ENCODE peak calls at places on chromosomes 5 and 9, in ten cellular contexts. D, G, B, L, F, J, O, H, V and T are unnamed samples. For H3K4me1, the result is how much of the 10 kb centered on the place peaks cover.

GRCh38 chr5:15887072-15887471 is 292.5 kb downstream of the MARCHF11 start:
- DNase-seq in D (no peak), G (no peak), B (no peak), L (peak), F (no peak), J (no peak), O (no peak), H (no peak), V (no peak), T (no peak)

GRCh38 chr5:159619826-159620225 is 289.5 kb upstream of the IL12B start:
- DNase-seq in D (no peak), G (no peak), B (no peak), L (no peak), F (no peak), J (no peak), O (no peak), H (no peak), V (no peak), T (no peak)

GRCh38 chr5:9156282-9156681 is 389.6 kb downstream of the SEMA5A start:
- DNase-seq in D (no peak), G (no peak), B (peak), L (peak), F (peak), J (no peak), O (peak), H (no peak), V (no peak), T (peak)

GRCh38 chr9:134533850-134534585 is 107.6 kb upstream of the COL5A1 start:
- DNase-seq in D (peak), G (no peak), B (no peak), L (peak), F (no peak), J (no peak), O (no peak), H (no peak), V (no peak), T (no peak)

GRCh38 chr5:163727028-163727427 is 221.6 kb downstream of the MAT2B start:
- DNase-seq in D (no peak), G (no peak), B (no peak), L (no peak), F (no peak), J (no peak), O (no peak), H (no peak), V (no peak), T (no peak)

GRCh38 chr5:134945041-134945440 is 22.7 kb upstream of the CATSPER3 start:
- DNase-seq in D (no peak), G (no peak), B (no peak), L (no peak), F (no peak), J (no peak), O (no peak), H (no peak), V (no peak), T (no peak)

GRCh38 chr9:92406506-92406905 is 2.1 kb upstream of the OGN start:
- DNase-seq in D (no peak), G (no peak), B (peak), L (no peak), F (no peak), J (peak), O (peak), H (no peak), V (no peak), T (no peak)

GRCh38 chr9:68964102-68964541 is 49.8 kb downstream of the PRKACG start:
- DNase-seq in D (no peak), G (no peak), B (no peak), L (no peak), F (no peak), J (no peak), O (no peak), H (no peak), V (no peak), T (no peak)

GRCh38 chr9:79020266-79020665 is 551.5 kb upstream of the TLE4 start:
- DNase-seq in D (no peak), G (no peak), B (no peak), L (no peak), F (no peak), J (no peak), O (no peak), H (no peak), V (no peak), T (no peak)

GRCh38 chr5:79956173-79956670 is 34.8 kb downstream of the MTX3 start:
- DNase-seq in D (no peak), G (no peak), B (no peak), L (peak), F (no peak), J (no peak), O (no peak), H (no peak), V (no peak), T (peak)

GRCh38 chr5:23084815-23085214 is 231.7 kb upstream of the CDH12 start:
- DNase-seq in D (no peak), G (no peak), B (no peak), L (no peak), F (no peak), J (no peak), O (no peak), H (no peak), V (no peak), T (peak)

GRCh38 chr9:6047020-6047419 is 31.6 kb upstream of the RANBP6 start:
- DNase-seq in D (no peak), G (no peak), B (no peak), L (no peak), F (no peak), J (no peak), O (no peak), H (no peak), V (no peak), T (no peak)

DNA sequence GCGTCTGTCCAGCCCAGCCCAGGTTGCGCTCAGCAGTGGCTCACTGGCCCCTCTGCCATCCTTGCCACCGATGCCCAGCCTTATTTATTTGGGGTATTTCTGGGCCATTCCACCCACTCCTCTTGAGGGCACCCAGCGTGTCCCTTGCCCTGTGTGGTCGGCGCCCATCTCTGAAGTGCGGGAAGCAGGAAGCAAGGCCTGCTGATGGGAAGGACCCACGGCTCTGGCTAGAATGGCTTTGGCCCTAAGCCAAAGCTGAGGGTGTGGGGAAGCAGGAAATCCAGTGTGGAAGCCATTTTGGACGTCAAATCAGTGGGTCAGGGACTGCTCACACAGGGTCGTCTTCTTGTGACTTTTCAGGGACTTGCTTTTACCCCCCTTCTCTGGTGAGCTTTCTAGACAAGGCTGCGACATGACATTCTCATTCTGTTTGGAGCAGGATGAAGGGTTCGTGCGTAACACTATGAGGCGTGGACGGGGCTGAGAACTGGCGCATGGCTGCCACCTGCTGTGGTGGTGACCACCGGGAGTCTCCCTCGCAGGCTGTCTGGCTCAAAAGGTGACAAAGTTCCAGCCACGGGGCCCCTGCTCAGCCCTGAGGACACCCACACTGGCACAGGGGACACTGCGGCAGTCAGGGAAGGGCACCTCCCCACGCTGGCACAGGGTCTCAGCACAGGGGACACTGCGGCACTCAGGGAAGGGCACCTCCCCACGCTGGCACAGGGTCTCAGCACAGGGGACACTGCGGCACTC is 50.7 kb upstream of the NKD2 start:
- DNase-seq in D (no peak), G (no peak), B (peak), L (no peak), F (no peak), J (no peak), O (no peak), H (no peak), V (no peak), T (no peak)
- H3K4me1 ChIP-seq in D (under half), G (under half), B (under half), L (under half), F (under half), J (under half), O (under half), H (under half), V (under half), T (under half)

DNA sequence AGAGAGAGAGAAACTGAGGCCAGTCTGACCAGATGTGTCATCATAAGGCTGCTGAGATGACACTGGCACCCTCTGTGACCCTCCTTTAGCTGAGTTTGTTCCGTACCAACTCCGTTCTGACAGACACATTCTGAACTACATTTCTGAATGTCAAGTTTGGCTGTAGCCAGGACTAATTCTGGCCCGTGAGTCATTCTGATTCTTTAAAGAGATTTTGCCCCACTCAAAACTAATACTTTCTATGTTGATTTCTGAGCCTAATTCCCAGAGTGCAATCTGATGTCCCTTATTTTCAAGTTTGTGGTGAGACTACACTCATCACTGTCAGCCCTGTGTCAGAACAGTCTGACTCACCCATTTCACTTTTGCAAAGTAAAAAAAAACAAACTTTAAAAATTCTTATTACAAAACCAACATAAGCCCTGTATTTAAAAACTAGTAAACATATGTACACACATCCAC is 376.9 kb downstream of the ACTL7B start:
- DNase-seq in D (no peak), G (peak), B (no peak), L (peak), F (no peak), J (no peak), O (peak), H (no peak), V (no peak), T (no peak)
- H3K4me1 ChIP-seq in D (under half), G (under half), B (under half), L (under half), F (under half), J (under half), O (under half), H (under half), V (under half), T (under half)

GRCh38 chr5:4164167-4164566 is 568.5 kb downstream of the IRX1 start:
- DNase-seq in D (no peak), G (no peak), B (no peak), L (no peak), F (no peak), J (no peak), O (no peak), H (no peak), V (no peak), T (no peak)
- H3K4me1 ChIP-seq in D (under half), G (under half), B (under half), L (under half), F (under half), J (under half), O (under half), H (under half), V (under half), T (under half)

GRCh38 chr9:131258698-131259431 is 17.4 kb downstream of the FAM78A start:
- DNase-seq in D (no peak), G (no peak), B (no peak), L (no peak), F (no peak), J (no peak), O (no peak), H (no peak), V (no peak), T (no peak)

GRCh38 chr9:131259432-131259885 is 16.9 kb downstream of the FAM78A start:
- DNase-seq in D (no peak), G (no peak), B (peak), L (no peak), F (no peak), J (no peak), O (no peak), H (no peak), V (no peak), T (no peak)

GRCh38 chr9:131257266-131258025 is 18.9 kb downstream of the FAM78A start:
- DNase-seq in D (no peak), G (no peak), B (no peak), L (no peak), F (no peak), J (no peak), O (no peak), H (no peak), V (no peak), T (no peak)

GRCh38 chr9:131259916-131260597 is 16.3 kb downstream of the FAM78A start:
- DNase-seq in D (no peak), G (no peak), B (peak), L (no peak), F (no peak), J (no peak), O (no peak), H (no peak), V (no peak), T (no peak)

DNA sequence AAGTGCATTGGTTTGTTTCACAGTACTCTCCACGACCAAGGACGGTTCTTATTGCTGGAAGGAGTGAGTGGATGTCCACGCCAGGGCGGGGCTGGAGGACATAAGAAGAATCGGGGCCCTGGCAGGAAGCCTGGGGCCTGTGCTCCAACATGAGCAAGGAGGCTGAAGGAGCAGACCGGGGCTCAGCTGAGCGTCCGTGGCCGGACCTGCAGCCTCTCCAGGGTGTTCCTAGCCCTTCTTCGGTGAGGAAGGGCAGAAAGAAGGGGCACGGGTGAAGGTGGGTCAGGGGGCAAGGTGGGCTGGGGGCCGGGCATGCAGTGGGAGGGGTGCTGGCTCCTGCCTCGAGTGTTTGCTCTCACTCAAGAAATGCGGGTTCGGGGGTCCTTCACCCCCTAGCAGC is 18.1 kb downstream of the FAM78A start:
- DNase-seq in D (no peak), G (no peak), B (no peak), L (no peak), F (no peak), J (no peak), O (no peak), H (no peak), V (no peak), T (no peak)
- H3K4me1 ChIP-seq in D (under half), G (under half), B (under half), L (under half), F (under half), J (half or more), O (under half), H (half or more), V (under half), T (under half)

GRCh38 chr9:13278023-13278367 is 1.5 kb downstream of the MPDZ start:
- DNase-seq in D (no peak), G (peak), B (no peak), L (no peak), F (no peak), J (no peak), O (no peak), H (no peak), V (no peak), T (no peak)
- H3K4me1 ChIP-seq in D (under half), G (under half), B (under half), L (under half), F (under half), J (under half), O (under half), H (under half), V (under half), T (under half)

GRCh38 chr5:139633295-139634027 is 14.7 kb upstream of the CXXC5 start:
- DNase-seq in D (no peak), G (peak), B (peak), L (peak), F (peak), J (peak), O (no peak), H (peak), V (no peak), T (peak)
- H3K4me1 ChIP-seq in D (under half), G (half or more), B (under half), L (under half), F (under half), J (under half), O (under half), H (under half), V (under half), T (under half)

GRCh38 chr5:139388198-139388821 is 1.4 kb downstream of the MZB1 start:
- DNase-seq in D (no peak), G (peak), B (no peak), L (no peak), F (peak), J (no peak), O (no peak), H (no peak), V (peak), T (peak)

GRCh38 chr5:139389701-139390638 is at the start of gene MZB1:
- DNase-seq in D (no peak), G (no peak), B (peak), L (no peak), F (no peak), J (peak), O (no peak), H (peak), V (no peak), T (no peak)

GRCh38 chr5:139386039-139386438 is 2.9 kb upstream of the SLC23A1 start:
- DNase-seq in D (no peak), G (no peak), B (no peak), L (no peak), F (no peak), J (no peak), O (no peak), H (no peak), V (no peak), T (no peak)

GRCh38 chr5:139385061-139385889 is 2.2 kb upstream of the SLC23A1 start:
- DNase-seq in D (no peak), G (peak), B (no peak), L (peak), F (no peak), J (no peak), O (no peak), H (no peak), V (no peak), T (no peak)

DNA sequence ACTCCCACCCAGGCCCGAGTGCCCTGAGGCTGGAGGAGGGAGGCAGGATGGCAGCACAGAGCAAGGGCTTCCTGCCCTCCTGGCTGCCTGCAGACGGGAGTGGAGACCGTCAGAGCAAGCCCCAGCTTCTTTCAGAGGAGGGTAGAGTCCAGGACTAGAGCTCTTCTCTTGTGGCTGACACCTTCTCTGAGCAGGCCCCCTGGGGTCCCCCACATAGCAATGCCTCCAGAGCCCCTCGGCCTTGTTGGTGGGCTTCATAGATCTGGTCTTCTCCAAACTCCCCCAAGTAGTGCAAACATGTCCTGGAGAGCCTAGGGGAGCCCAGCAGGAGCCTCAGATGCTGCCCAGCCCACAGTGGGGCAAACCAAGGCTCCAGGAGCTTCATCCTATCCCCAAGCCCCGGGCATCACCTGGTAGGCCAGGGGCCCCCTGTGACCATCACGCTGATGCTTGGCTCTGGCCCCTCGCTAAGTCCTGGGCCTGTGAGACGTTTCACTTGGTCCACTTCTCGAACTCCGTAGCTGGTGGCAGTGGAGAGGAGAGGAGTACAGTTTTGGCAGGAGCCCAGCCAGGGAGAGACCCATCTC is 2.0 kb downstream of the MZB1 start:
- DNase-seq in D (no peak), G (no peak), B (no peak), L (no peak), F (no peak), J (no peak), O (no peak), H (no peak), V (no peak), T (no peak)
- H3K4me1 ChIP-seq in D (under half), G (half or more), B (under half), L (under half), F (under half), J (under half), O (under half), H (half or more), V (under half), T (under half)

GRCh38 chr5:88548136-88548535 is 279.5 kb upstream of the TMEM161B start:
- DNase-seq in D (no peak), G (no peak), B (no peak), L (no peak), F (no peak), J (no peak), O (no peak), H (no peak), V (no peak), T (no peak)

GRCh38 chr5:88552406-88552805 is 283.8 kb upstream of the TMEM161B start:
- DNase-seq in D (no peak), G (no peak), B (no peak), L (no peak), F (no peak), J (no peak), O (no peak), H (no peak), V (no peak), T (no peak)

GRCh38 chr5:88550736-88551135 is 282.1 kb upstream of the TMEM161B start:
- DNase-seq in D (no peak), G (no peak), B (no peak), L (no peak), F (no peak), J (no peak), O (no peak), H (no peak), V (no peak), T (no peak)

GRCh38 chr5:88553926-88554325 is 285.3 kb upstream of the TMEM161B start:
- DNase-seq in D (no peak), G (no peak), B (no peak), L (no peak), F (no peak), J (no peak), O (no peak), H (no peak), V (no peak), T (no peak)

DNA sequence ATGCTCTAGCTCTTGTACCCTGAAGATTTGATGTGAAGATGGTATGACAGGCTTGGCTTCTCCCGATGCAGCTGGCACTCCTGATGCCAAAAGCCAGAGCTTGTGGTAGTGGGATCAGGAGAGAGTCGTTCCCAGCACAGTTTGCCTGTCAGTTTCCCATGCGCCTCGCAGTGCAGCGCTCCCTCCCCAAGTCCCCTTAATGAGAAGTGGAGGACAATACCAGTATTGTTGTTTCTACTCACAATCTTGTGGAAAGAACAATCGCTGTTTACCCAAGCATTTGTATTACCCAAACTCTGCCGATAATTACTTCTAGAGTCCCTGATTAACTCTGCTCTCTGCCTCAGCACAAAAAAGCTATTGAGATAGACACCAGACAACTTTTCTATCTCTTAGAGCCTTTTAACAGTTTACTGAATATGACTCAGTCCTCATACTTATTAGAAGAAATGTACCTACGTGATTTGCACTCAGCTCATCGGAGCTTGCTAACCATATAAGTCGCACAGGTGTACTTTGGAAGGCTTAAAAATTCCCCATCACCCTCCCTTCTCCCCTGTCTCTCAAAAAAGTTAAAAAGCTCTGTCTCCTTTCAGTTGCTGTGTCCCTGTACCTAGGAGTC is 283.2 kb upstream of the TMEM161B start:
- DNase-seq in D (no peak), G (no peak), B (no peak), L (no peak), F (no peak), J (no peak), O (no peak), H (no peak), V (no peak), T (no peak)
- H3K4me1 ChIP-seq in D (under half), G (under half), B (under half), L (under half), F (under half), J (under half), O (under half), H (under half), V (under half), T (under half)

GRCh38 chr9:128903079-128903461 is 17.7 kb upstream of the PHYHD1 start:
- DNase-seq in D (no peak), G (no peak), B (no peak), L (no peak), F (no peak), J (no peak), O (no peak), H (no peak), V (no peak), T (no peak)
- H3K4me1 ChIP-seq in D (under half), G (under half), B (under half), L (under half), F (under half), J (half or more), O (under half), H (half or more), V (under half), T (under half)